ENCODE peak calls at places on chromosome 9, in nine cellular contexts. One of them, this sample, is unnamed.

GRCh38 chr9:137028281-137029057 is 432 bp upstream of the ABCA2 start:
- DNase-seq in mucosa of descending colon: peak
- DNase-seq in H9: peak
- DNase-seq in HCT116: no peak
- DNase-seq in progenitor cell of endocrine pancreas: peak
- DNase-seq in CD4-positive, alpha-beta T cell: peak
- DNase-seq in ovary: peak
- DNase-seq in tibial artery: peak
- DNase-seq in neural crest cell: peak
- DNase-seq in this sample: peak

GRCh38 chr9:82558855-82559615 is 503.9 kb downstream of the RASEF start:
- DNase-seq in tibial artery: no peak
- DNase-seq in neural crest cell: no peak
- DNase-seq in progenitor cell of endocrine pancreas: no peak
- DNase-seq in mucosa of descending colon: no peak
- DNase-seq in CD4-positive, alpha-beta T cell: no peak
- DNase-seq in H9: no peak
- DNase-seq in HCT116: no peak
- DNase-seq in ovary: no peak
- DNase-seq in this sample: no peak

GRCh38 chr9:32500768-32501167 is 25.2 kb downstream of the RIGI start:
- DNase-seq in HCT116: no peak
- DNase-seq in mucosa of descending colon: no peak
- DNase-seq in H9: no peak
- DNase-seq in tibial artery: no peak
- DNase-seq in progenitor cell of endocrine pancreas: no peak
- DNase-seq in ovary: no peak
- DNase-seq in neural crest cell: no peak
- DNase-seq in CD4-positive, alpha-beta T cell: no peak
- DNase-seq in this sample: no peak

GRCh38 chr9:34484678-34485077 is 26.1 kb downstream of the DNAI1 start:
- DNase-seq in HCT116: no peak
- DNase-seq in ovary: no peak
- DNase-seq in tibial artery: no peak
- DNase-seq in CD4-positive, alpha-beta T cell: no peak
- DNase-seq in mucosa of descending colon: no peak
- DNase-seq in H9: no peak
- DNase-seq in progenitor cell of endocrine pancreas: no peak
- DNase-seq in neural crest cell: no peak
- DNase-seq in this sample: no peak

GRCh38 chr9:136370037-136370436 is 3.4 kb downstream of the CARD9 start:
- DNase-seq in HCT116: no peak
- DNase-seq in neural crest cell: no peak
- DNase-seq in progenitor cell of endocrine pancreas: no peak
- DNase-seq in tibial artery: no peak
- DNase-seq in mucosa of descending colon: no peak
- DNase-seq in H9: no peak
- DNase-seq in ovary: no peak
- DNase-seq in CD4-positive, alpha-beta T cell: no peak
- DNase-seq in this sample: no peak

GRCh38 chr9:121394292-121394691 is 24.2 kb upstream of the STOM start:
- DNase-seq in H9: no peak
- DNase-seq in progenitor cell of endocrine pancreas: no peak
- DNase-seq in HCT116: no peak
- DNase-seq in mucosa of descending colon: no peak
- DNase-seq in neural crest cell: no peak
- DNase-seq in CD4-positive, alpha-beta T cell: no peak
- DNase-seq in ovary: no peak
- DNase-seq in tibial artery: no peak
- DNase-seq in this sample: no peak

GRCh38 chr9:115296831-115297565 is 179.0 kb upstream of the TNC start:
- DNase-seq in ovary: no peak
- DNase-seq in tibial artery: no peak
- DNase-seq in neural crest cell: no peak
- DNase-seq in progenitor cell of endocrine pancreas: no peak
- DNase-seq in H9: peak
- DNase-seq in HCT116: no peak
- DNase-seq in mucosa of descending colon: no peak
- DNase-seq in CD4-positive, alpha-beta T cell: no peak
- DNase-seq in this sample: no peak

GRCh38 chr9:6937209-6937608 is 179.4 kb downstream of the KDM4C start:
- DNase-seq in tibial artery: no peak
- DNase-seq in mucosa of descending colon: no peak
- DNase-seq in neural crest cell: no peak
- DNase-seq in ovary: no peak
- DNase-seq in HCT116: no peak
- DNase-seq in H9: no peak
- DNase-seq in CD4-positive, alpha-beta T cell: no peak
- DNase-seq in progenitor cell of endocrine pancreas: no peak
- DNase-seq in this sample: no peak

GRCh38 chr9:33742051-33742450 is 53.3 kb upstream of the PRSS3 start:
- DNase-seq in progenitor cell of endocrine pancreas: no peak
- DNase-seq in neural crest cell: no peak
- DNase-seq in H9: no peak
- DNase-seq in ovary: no peak
- DNase-seq in HCT116: no peak
- DNase-seq in CD4-positive, alpha-beta T cell: no peak
- DNase-seq in mucosa of descending colon: no peak
- DNase-seq in tibial artery: no peak
- DNase-seq in this sample: no peak

GRCh38 chr9:105722099-105722498 is 27.8 kb downstream of the TMEM38B start:
- DNase-seq in neural crest cell: no peak
- DNase-seq in HCT116: no peak
- DNase-seq in tibial artery: no peak
- DNase-seq in ovary: no peak
- DNase-seq in progenitor cell of endocrine pancreas: no peak
- DNase-seq in CD4-positive, alpha-beta T cell: no peak
- DNase-seq in H9: no peak
- DNase-seq in mucosa of descending colon: no peak
- DNase-seq in this sample: no peak

GRCh38 chr9:127167560-127168326 is 45.3 kb upstream of the ANGPTL2 start:
- DNase-seq in ovary: no peak
- DNase-seq in progenitor cell of endocrine pancreas: no peak
- DNase-seq in tibial artery: peak
- DNase-seq in CD4-positive, alpha-beta T cell: no peak
- DNase-seq in H9: no peak
- DNase-seq in HCT116: no peak
- DNase-seq in neural crest cell: no peak
- DNase-seq in mucosa of descending colon: no peak
- DNase-seq in this sample: no peak

GRCh38 chr9:95116820-95117204 is 200.7 kb downstream of the FANCC start:
- DNase-seq in HCT116: no peak
- DNase-seq in mucosa of descending colon: no peak
- DNase-seq in H9: no peak
- DNase-seq in tibial artery: peak
- DNase-seq in neural crest cell: no peak
- DNase-seq in CD4-positive, alpha-beta T cell: no peak
- DNase-seq in progenitor cell of endocrine pancreas: no peak
- DNase-seq in ovary: no peak
- DNase-seq in this sample: no peak

GRCh38 chr9:121133104-121133816 is 58.5 kb downstream of the CNTRL start:
- DNase-seq in H9: peak
- DNase-seq in HCT116: no peak
- DNase-seq in tibial artery: no peak
- DNase-seq in progenitor cell of endocrine pancreas: peak
- DNase-seq in mucosa of descending colon: peak
- DNase-seq in ovary: no peak
- DNase-seq in neural crest cell: no peak
- DNase-seq in CD4-positive, alpha-beta T cell: peak
- DNase-seq in this sample: no peak

GRCh38 chr9:69744688-69745380 is 15.0 kb downstream of the PTAR1 start:
- DNase-seq in H9: no peak
- DNase-seq in ovary: no peak
- DNase-seq in mucosa of descending colon: no peak
- DNase-seq in progenitor cell of endocrine pancreas: no peak
- DNase-seq in neural crest cell: no peak
- DNase-seq in CD4-positive, alpha-beta T cell: no peak
- DNase-seq in HCT116: no peak
- DNase-seq in tibial artery: no peak
- DNase-seq in this sample: no peak

GRCh38 chr9:22008662-22009562 is at the start of gene CDKN2B:
- DNase-seq in tibial artery: peak
- DNase-seq in H9: peak
- DNase-seq in ovary: peak
- DNase-seq in progenitor cell of endocrine pancreas: peak
- DNase-seq in HCT116: peak
- DNase-seq in CD4-positive, alpha-beta T cell: peak
- DNase-seq in neural crest cell: peak
- DNase-seq in mucosa of descending colon: peak
- DNase-seq in this sample: peak

GRCh38 chr9:22005700-22006605 is 3.2 kb downstream of the CDKN2B start:
- DNase-seq in HCT116: no peak
- DNase-seq in tibial artery: peak
- DNase-seq in mucosa of descending colon: no peak
- DNase-seq in ovary: no peak
- DNase-seq in progenitor cell of endocrine pancreas: no peak
- DNase-seq in CD4-positive, alpha-beta T cell: no peak
- DNase-seq in neural crest cell: no peak
- DNase-seq in H9: peak
- DNase-seq in this sample: no peak

GRCh38 chr9:22002038-22002437 is 7.1 kb downstream of the CDKN2B start:
- DNase-seq in progenitor cell of endocrine pancreas: no peak
- DNase-seq in neural crest cell: no peak
- DNase-seq in ovary: no peak
- DNase-seq in tibial artery: no peak
- DNase-seq in H9: no peak
- DNase-seq in HCT116: no peak
- DNase-seq in mucosa of descending colon: no peak
- DNase-seq in CD4-positive, alpha-beta T cell: no peak
- DNase-seq in this sample: no peak

GRCh38 chr9:22009563-22009867 is 410 bp upstream of the CDKN2B start:
- DNase-seq in progenitor cell of endocrine pancreas: no peak
- DNase-seq in ovary: no peak
- DNase-seq in neural crest cell: no peak
- DNase-seq in CD4-positive, alpha-beta T cell: no peak
- DNase-seq in H9: no peak
- DNase-seq in tibial artery: no peak
- DNase-seq in HCT116: no peak
- DNase-seq in mucosa of descending colon: no peak
- DNase-seq in this sample: no peak

DNA sequence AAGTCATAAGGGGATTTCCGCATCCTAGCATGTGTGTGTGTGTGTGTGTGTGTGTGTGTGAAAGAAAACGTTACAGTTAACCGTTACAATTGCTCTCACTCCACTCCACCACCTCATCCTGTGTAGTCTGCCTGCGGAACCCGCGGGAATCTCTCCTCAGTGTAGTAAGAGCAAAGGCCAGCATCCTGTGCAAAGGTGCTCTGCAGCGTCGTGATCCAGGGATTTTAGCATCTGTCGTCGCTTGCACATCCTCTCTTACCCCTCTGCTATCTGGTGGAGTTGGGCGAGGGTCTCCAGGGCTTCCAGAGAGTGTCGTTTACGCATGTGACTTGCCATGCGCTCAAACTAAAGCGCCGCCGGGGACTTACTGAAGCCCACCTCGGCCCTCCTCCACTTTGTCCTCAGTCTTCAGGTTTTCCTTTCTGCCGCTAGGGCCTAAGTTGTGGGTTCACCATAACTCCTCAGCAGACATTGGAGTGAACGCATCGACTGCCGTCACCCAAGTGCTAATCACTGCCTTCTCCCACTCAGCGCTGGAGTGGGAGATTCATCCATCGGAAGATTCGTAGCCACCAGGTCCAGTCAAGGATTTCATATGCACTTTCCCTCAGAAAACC is 3.9 kb downstream of the CDKN2B start:
- DNase-seq in tibial artery: no peak
- DNase-seq in ovary: no peak
- DNase-seq in H9: peak
- DNase-seq in neural crest cell: no peak
- DNase-seq in HCT116: no peak
- DNase-seq in mucosa of descending colon: no peak
- DNase-seq in CD4-positive, alpha-beta T cell: no peak
- DNase-seq in progenitor cell of endocrine pancreas: no peak
- DNase-seq in this sample: no peak
- TF ChIP-seq CTCF in tibial artery: no peak
- TF ChIP-seq CTCF in ovary: no peak
- TF ChIP-seq CTCF in H9: peak
- TF ChIP-seq CTCF in neural crest cell: peak
- TF ChIP-seq CTCF in HCT116: no peak
- TF ChIP-seq CTCF in mucosa of descending colon: no peak
- TF ChIP-seq CTCF in CD4-positive, alpha-beta T cell: no peak
- TF ChIP-seq CTCF in progenitor cell of endocrine pancreas: no peak
- TF ChIP-seq CTCF in this sample: no peak

DNA sequence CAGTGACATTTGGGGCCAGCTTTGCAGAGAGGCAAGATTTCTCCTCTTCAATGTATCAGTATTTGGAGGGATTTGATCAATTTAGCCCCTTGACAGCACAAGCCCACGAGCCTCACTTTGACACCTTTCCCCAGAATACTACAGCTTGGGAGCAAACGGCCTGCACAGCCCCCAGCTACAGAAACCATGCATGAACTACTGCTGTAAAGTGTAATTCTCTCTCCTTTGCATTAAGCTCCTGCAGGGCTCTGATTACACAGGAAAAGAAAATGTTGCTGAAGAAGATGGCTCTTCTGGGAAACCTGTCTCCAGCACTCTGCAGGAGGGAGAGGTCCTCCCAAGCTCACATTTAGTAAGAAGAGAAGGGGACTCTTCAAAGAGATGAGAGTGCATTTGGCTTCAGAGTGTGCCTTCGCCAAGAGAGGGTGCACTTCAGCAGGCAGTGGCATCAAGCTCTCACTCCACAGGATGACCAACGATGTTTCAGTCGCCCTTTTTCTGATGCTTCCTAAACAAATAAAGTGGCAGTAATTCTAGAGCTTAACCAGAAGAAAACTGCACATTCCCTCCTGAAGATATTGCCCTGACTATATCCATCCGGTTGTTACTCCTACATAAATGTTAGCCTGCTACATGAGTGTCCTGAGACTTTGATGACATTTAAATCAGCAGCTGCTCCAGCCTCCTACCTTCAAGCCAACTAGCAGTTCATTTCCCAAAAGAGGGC is 272.1 kb downstream of the AUH start:
- DNase-seq in CD4-positive, alpha-beta T cell: no peak
- DNase-seq in neural crest cell: no peak
- DNase-seq in H9: no peak
- DNase-seq in progenitor cell of endocrine pancreas: no peak
- DNase-seq in mucosa of descending colon: no peak
- DNase-seq in HCT116: no peak
- DNase-seq in ovary: no peak
- DNase-seq in tibial artery: no peak
- DNase-seq in this sample: peak
- TF ChIP-seq CTCF in CD4-positive, alpha-beta T cell: no peak
- TF ChIP-seq CTCF in neural crest cell: no peak
- TF ChIP-seq CTCF in H9: peak
- TF ChIP-seq CTCF in progenitor cell of endocrine pancreas: no peak
- TF ChIP-seq CTCF in mucosa of descending colon: no peak
- TF ChIP-seq CTCF in HCT116: peak
- TF ChIP-seq CTCF in ovary: no peak
- TF ChIP-seq CTCF in tibial artery: peak
- TF ChIP-seq CTCF in this sample: peak

GRCh38 chr9:134059661-134060395 is 8.0 kb downstream of the BRD3 start:
- DNase-seq in tibial artery: peak
- DNase-seq in CD4-positive, alpha-beta T cell: no peak
- DNase-seq in progenitor cell of endocrine pancreas: peak
- DNase-seq in mucosa of descending colon: peak
- DNase-seq in neural crest cell: no peak
- DNase-seq in ovary: no peak
- DNase-seq in HCT116: no peak
- DNase-seq in H9: peak
- DNase-seq in this sample: peak
- TF ChIP-seq CTCF in tibial artery: no peak
- TF ChIP-seq CTCF in CD4-positive, alpha-beta T cell: no peak
- TF ChIP-seq CTCF in progenitor cell of endocrine pancreas: no peak
- TF ChIP-seq CTCF in mucosa of descending colon: no peak
- TF ChIP-seq CTCF in neural crest cell: no peak
- TF ChIP-seq CTCF in ovary: no peak
- TF ChIP-seq CTCF in HCT116: no peak
- TF ChIP-seq CTCF in H9: no peak
- TF ChIP-seq CTCF in this sample: no peak

GRCh38 chr9:38641985-38642864 is 21.8 kb upstream of the ANKRD18A start:
- DNase-seq in HCT116: peak
- DNase-seq in H9: peak
- DNase-seq in tibial artery: no peak
- DNase-seq in mucosa of descending colon: no peak
- DNase-seq in CD4-positive, alpha-beta T cell: no peak
- DNase-seq in neural crest cell: peak
- DNase-seq in progenitor cell of endocrine pancreas: no peak
- DNase-seq in ovary: no peak
- DNase-seq in this sample: peak
- TF ChIP-seq CTCF in HCT116: peak
- TF ChIP-seq CTCF in H9: peak
- TF ChIP-seq CTCF in tibial artery: no peak
- TF ChIP-seq CTCF in mucosa of descending colon: peak
- TF ChIP-seq CTCF in CD4-positive, alpha-beta T cell: peak
- TF ChIP-seq CTCF in neural crest cell: peak
- TF ChIP-seq CTCF in progenitor cell of endocrine pancreas: peak
- TF ChIP-seq CTCF in ovary: no peak
- TF ChIP-seq CTCF in this sample: peak

This sample was measured in GM20000.